ENCODE peak calls at places on chromosomes 11 and 22, in five cellular contexts. One of them, this sample, is unnamed. For H3K36me3, the result is how much of the 10 kb centered on the place peaks cover.

GRCh38 chr11:74442601-74443000 is 24.7 kb downstream of the KCNE3 start:
- DNase-seq in neural progenitor cell: no peak
- DNase-seq in effector memory CD4-positive, alpha-beta T cell: no peak
- DNase-seq in aorta: no peak
- DNase-seq in mesenchymal stem cell: no peak
- DNase-seq in this sample: no peak

GRCh38 chr11:20909995-20910726 is 240.8 kb downstream of the NELL1 start:
- DNase-seq in neural progenitor cell: no peak
- DNase-seq in effector memory CD4-positive, alpha-beta T cell: no peak
- DNase-seq in aorta: no peak
- DNase-seq in mesenchymal stem cell: no peak
- DNase-seq in this sample: no peak

GRCh38 chr11:37984991-37985390 is 1387.0 kb upstream of the RAG2 start:
- DNase-seq in neural progenitor cell: no peak
- DNase-seq in effector memory CD4-positive, alpha-beta T cell: no peak
- DNase-seq in aorta: no peak
- DNase-seq in mesenchymal stem cell: no peak
- DNase-seq in this sample: no peak

GRCh38 chr22:39519681-39520053 is 695 bp upstream of the ATF4 start:
- DNase-seq in neural progenitor cell: peak
- DNase-seq in effector memory CD4-positive, alpha-beta T cell: no peak
- DNase-seq in aorta: peak
- DNase-seq in mesenchymal stem cell: peak
- DNase-seq in this sample: no peak

GRCh38 chr11:28464252-28464867 is 356.2 kb downstream of the METTL15 start:
- DNase-seq in neural progenitor cell: no peak
- DNase-seq in effector memory CD4-positive, alpha-beta T cell: no peak
- DNase-seq in aorta: no peak
- DNase-seq in mesenchymal stem cell: peak
- DNase-seq in this sample: no peak

GRCh38 chr11:2741006-2741376 is 41.2 kb upstream of the KCNQ1OT1 start:
- DNase-seq in neural progenitor cell: no peak
- DNase-seq in effector memory CD4-positive, alpha-beta T cell: no peak
- DNase-seq in aorta: peak
- DNase-seq in mesenchymal stem cell: peak
- DNase-seq in this sample: no peak

GRCh38 chr11:87259731-87260130 is 222.0 kb downstream of the TMEM135 start:
- DNase-seq in neural progenitor cell: no peak
- DNase-seq in effector memory CD4-positive, alpha-beta T cell: no peak
- DNase-seq in aorta: no peak
- DNase-seq in mesenchymal stem cell: no peak
- DNase-seq in this sample: no peak

GRCh38 chr11:22349446-22349845 is 11.3 kb downstream of the SLC17A6 start:
- DNase-seq in neural progenitor cell: no peak
- DNase-seq in effector memory CD4-positive, alpha-beta T cell: no peak
- DNase-seq in aorta: no peak
- DNase-seq in mesenchymal stem cell: no peak
- DNase-seq in this sample: no peak

GRCh38 chr11:67364783-67365525 is 8.4 kb downstream of the CLCF1 start:
- DNase-seq in neural progenitor cell: no peak
- DNase-seq in effector memory CD4-positive, alpha-beta T cell: no peak
- DNase-seq in aorta: no peak
- DNase-seq in mesenchymal stem cell: no peak
- DNase-seq in this sample: no peak

GRCh38 chr22:27719033-27719341 is 82.6 kb downstream of the MN1 start:
- DNase-seq in neural progenitor cell: no peak
- DNase-seq in effector memory CD4-positive, alpha-beta T cell: no peak
- DNase-seq in aorta: peak
- DNase-seq in mesenchymal stem cell: peak
- DNase-seq in this sample: no peak

GRCh38 chr11:112219476-112220232 is 6.6 kb upstream of the PTS start:
- DNase-seq in neural progenitor cell: peak
- DNase-seq in effector memory CD4-positive, alpha-beta T cell: peak
- DNase-seq in aorta: no peak
- DNase-seq in mesenchymal stem cell: peak
- DNase-seq in this sample: peak

GRCh38 chr11:33970984-33971466 is 79.1 kb upstream of the LMO2 start:
- DNase-seq in neural progenitor cell: peak
- DNase-seq in effector memory CD4-positive, alpha-beta T cell: no peak
- DNase-seq in aorta: no peak
- DNase-seq in mesenchymal stem cell: peak
- DNase-seq in this sample: peak

GRCh38 chr11:6608011-6608410 is 4.0 kb downstream of the TAF10 start:
- DNase-seq in neural progenitor cell: no peak
- DNase-seq in effector memory CD4-positive, alpha-beta T cell: no peak
- DNase-seq in aorta: no peak
- DNase-seq in mesenchymal stem cell: no peak
- DNase-seq in this sample: no peak

GRCh38 chr11:88402784-88403183 is 65.2 kb upstream of the CTSC start:
- DNase-seq in neural progenitor cell: no peak
- DNase-seq in effector memory CD4-positive, alpha-beta T cell: no peak
- DNase-seq in aorta: no peak
- DNase-seq in mesenchymal stem cell: peak
- DNase-seq in this sample: no peak

GRCh38 chr22:39472570-39473556 is 16.1 kb downstream of the MGAT3 start:
- DNase-seq in neural progenitor cell: no peak
- DNase-seq in effector memory CD4-positive, alpha-beta T cell: no peak
- DNase-seq in aorta: no peak
- DNase-seq in mesenchymal stem cell: no peak
- DNase-seq in this sample: no peak

GRCh38 chr22:46875089-46875488 is 112.6 kb downstream of the TBC1D22A start:
- DNase-seq in neural progenitor cell: no peak
- DNase-seq in effector memory CD4-positive, alpha-beta T cell: no peak
- DNase-seq in aorta: no peak
- DNase-seq in mesenchymal stem cell: peak
- DNase-seq in this sample: no peak

GRCh38 chr11:838441-839279 is 3.7 kb downstream of the POLR2L start:
- DNase-seq in neural progenitor cell: peak
- DNase-seq in effector memory CD4-positive, alpha-beta T cell: no peak
- DNase-seq in aorta: no peak
- DNase-seq in mesenchymal stem cell: peak
- DNase-seq in this sample: no peak

GRCh38 chr11:837990-838307 is 4.4 kb downstream of the POLR2L start:
- DNase-seq in neural progenitor cell: no peak
- DNase-seq in effector memory CD4-positive, alpha-beta T cell: no peak
- DNase-seq in aorta: no peak
- DNase-seq in mesenchymal stem cell: no peak
- DNase-seq in this sample: no peak

GRCh38 chr11:841981-842369 is 354 bp downstream of the POLR2L start:
- DNase-seq in neural progenitor cell: no peak
- DNase-seq in effector memory CD4-positive, alpha-beta T cell: no peak
- DNase-seq in aorta: no peak
- DNase-seq in mesenchymal stem cell: no peak
- DNase-seq in this sample: no peak

GRCh38 chr11:839280-839623 is 3.1 kb downstream of the POLR2L start:
- DNase-seq in neural progenitor cell: no peak
- DNase-seq in effector memory CD4-positive, alpha-beta T cell: no peak
- DNase-seq in aorta: no peak
- DNase-seq in mesenchymal stem cell: no peak
- DNase-seq in this sample: no peak

GRCh38 chr11:839875-840617 is 2.3 kb downstream of the POLR2L start:
- DNase-seq in neural progenitor cell: no peak
- DNase-seq in effector memory CD4-positive, alpha-beta T cell: no peak
- DNase-seq in aorta: no peak
- DNase-seq in mesenchymal stem cell: no peak
- DNase-seq in this sample: no peak
- H3K4me3 ChIP-seq in neural progenitor cell: no peak
- H3K4me3 ChIP-seq in effector memory CD4-positive, alpha-beta T cell: no peak
- H3K4me3 ChIP-seq in aorta: no peak
- H3K4me3 ChIP-seq in mesenchymal stem cell: peak
- H3K4me3 ChIP-seq in this sample: no peak

GRCh38 chr11:130114726-130115125 is 44.9 kb upstream of the ST14 start:
- DNase-seq in neural progenitor cell: no peak
- DNase-seq in effector memory CD4-positive, alpha-beta T cell: no peak
- DNase-seq in aorta: no peak
- DNase-seq in mesenchymal stem cell: no peak
- DNase-seq in this sample: no peak
- H3K36me3 ChIP-seq in neural progenitor cell: under half
- H3K36me3 ChIP-seq in effector memory CD4-positive, alpha-beta T cell: under half
- H3K36me3 ChIP-seq in aorta: under half
- H3K36me3 ChIP-seq in mesenchymal stem cell: under half
- H3K36me3 ChIP-seq in this sample: under half

GRCh38 chr11:47242596-47243192 is 5.9 kb downstream of the ACP2 start:
- DNase-seq in neural progenitor cell: no peak
- DNase-seq in effector memory CD4-positive, alpha-beta T cell: no peak
- DNase-seq in aorta: no peak
- DNase-seq in mesenchymal stem cell: no peak
- DNase-seq in this sample: no peak
- H3K4me3 ChIP-seq in neural progenitor cell: no peak
- H3K4me3 ChIP-seq in effector memory CD4-positive, alpha-beta T cell: no peak
- H3K4me3 ChIP-seq in aorta: no peak
- H3K4me3 ChIP-seq in mesenchymal stem cell: no peak
- H3K4me3 ChIP-seq in this sample: no peak

GRCh38 chr22:21961886-21962654 is 9.4 kb upstream of the PPM1F start:
- DNase-seq in neural progenitor cell: no peak
- DNase-seq in effector memory CD4-positive, alpha-beta T cell: no peak
- DNase-seq in aorta: no peak
- DNase-seq in mesenchymal stem cell: peak
- DNase-seq in this sample: no peak

GRCh38 chr22:21963286-21963685 is 10.6 kb upstream of the PPM1F start:
- DNase-seq in neural progenitor cell: no peak
- DNase-seq in effector memory CD4-positive, alpha-beta T cell: no peak
- DNase-seq in aorta: no peak
- DNase-seq in mesenchymal stem cell: no peak
- DNase-seq in this sample: no peak

GRCh38 chr22:21961127-21961867 is 8.6 kb upstream of the PPM1F start:
- DNase-seq in neural progenitor cell: no peak
- DNase-seq in effector memory CD4-positive, alpha-beta T cell: no peak
- DNase-seq in aorta: no peak
- DNase-seq in mesenchymal stem cell: no peak
- DNase-seq in this sample: no peak

GRCh38 chr22:21963790-21964211 is 11.2 kb upstream of the PPM1F start:
- DNase-seq in neural progenitor cell: no peak
- DNase-seq in effector memory CD4-positive, alpha-beta T cell: no peak
- DNase-seq in aorta: no peak
- DNase-seq in mesenchymal stem cell: no peak
- DNase-seq in this sample: no peak

GRCh38 chr22:21962655-21962949 is 10.0 kb upstream of the PPM1F start:
- DNase-seq in neural progenitor cell: no peak
- DNase-seq in effector memory CD4-positive, alpha-beta T cell: no peak
- DNase-seq in aorta: no peak
- DNase-seq in mesenchymal stem cell: no peak
- DNase-seq in this sample: no peak
- H3K36me3 ChIP-seq in neural progenitor cell: under half
- H3K36me3 ChIP-seq in effector memory CD4-positive, alpha-beta T cell: half or more
- H3K36me3 ChIP-seq in aorta: under half
- H3K36me3 ChIP-seq in mesenchymal stem cell: half or more
- H3K36me3 ChIP-seq in this sample: half or more

GRCh38 chr11:121930004-121930965 is 185.7 kb downstream of the BLID start:
- DNase-seq in neural progenitor cell: peak
- DNase-seq in effector memory CD4-positive, alpha-beta T cell: no peak
- DNase-seq in aorta: no peak
- DNase-seq in mesenchymal stem cell: no peak
- DNase-seq in this sample: no peak
- H3K4me3 ChIP-seq in neural progenitor cell: peak
- H3K4me3 ChIP-seq in effector memory CD4-positive, alpha-beta T cell: no peak
- H3K4me3 ChIP-seq in aorta: peak
- H3K4me3 ChIP-seq in mesenchymal stem cell: no peak
- H3K4me3 ChIP-seq in this sample: no peak

DNA sequence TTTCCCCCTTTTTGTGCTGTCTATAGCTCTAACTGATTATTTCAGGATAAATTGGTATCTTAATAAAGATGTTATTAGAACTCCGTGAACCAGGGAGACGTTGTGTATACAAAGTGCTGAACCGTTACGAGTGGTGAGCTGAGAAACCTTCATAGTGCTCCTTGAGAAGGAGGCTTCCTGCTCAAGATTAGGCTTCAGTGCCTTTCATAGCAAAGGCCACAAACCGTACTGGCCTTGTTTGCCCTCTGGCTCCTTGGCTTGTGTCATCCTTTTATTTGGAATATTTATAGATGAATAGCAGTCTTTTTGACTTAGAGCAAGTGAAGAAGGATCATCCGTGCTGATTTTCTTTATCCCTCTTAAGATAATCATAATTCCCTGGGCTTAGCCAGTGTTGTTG is 16.3 kb downstream of the EIF3L start:
- DNase-seq in neural progenitor cell: no peak
- DNase-seq in effector memory CD4-positive, alpha-beta T cell: no peak
- DNase-seq in aorta: no peak
- DNase-seq in mesenchymal stem cell: no peak
- DNase-seq in this sample: no peak
- H3K36me3 ChIP-seq in neural progenitor cell: under half
- H3K36me3 ChIP-seq in effector memory CD4-positive, alpha-beta T cell: half or more
- H3K36me3 ChIP-seq in aorta: under half
- H3K36me3 ChIP-seq in mesenchymal stem cell: half or more
- H3K36me3 ChIP-seq in this sample: half or more

DNA sequence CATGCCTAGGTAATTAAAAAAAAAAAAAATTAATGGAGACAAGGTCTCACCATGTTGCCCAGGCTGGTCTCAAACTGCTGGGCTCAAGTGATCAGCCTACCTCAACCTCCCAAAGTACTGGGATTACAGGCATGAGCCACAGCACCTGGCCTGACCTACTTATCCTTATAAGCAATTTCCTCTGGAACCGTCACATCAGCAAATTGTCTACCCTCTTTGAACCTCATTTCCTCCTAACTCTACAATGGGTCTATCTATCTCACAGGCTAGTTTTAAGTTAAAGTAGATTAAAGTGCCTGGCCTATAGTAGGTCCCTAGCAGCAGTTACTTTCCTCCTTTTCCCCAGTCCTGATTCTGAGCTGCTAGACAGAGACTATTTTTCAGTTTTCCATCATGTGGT is 43.5 kb downstream of the THAP12 start:
- DNase-seq in neural progenitor cell: no peak
- DNase-seq in effector memory CD4-positive, alpha-beta T cell: no peak
- DNase-seq in aorta: no peak
- DNase-seq in mesenchymal stem cell: no peak
- DNase-seq in this sample: peak
- H3K4me3 ChIP-seq in neural progenitor cell: no peak
- H3K4me3 ChIP-seq in effector memory CD4-positive, alpha-beta T cell: no peak
- H3K4me3 ChIP-seq in aorta: no peak
- H3K4me3 ChIP-seq in mesenchymal stem cell: no peak
- H3K4me3 ChIP-seq in this sample: no peak

DNA sequence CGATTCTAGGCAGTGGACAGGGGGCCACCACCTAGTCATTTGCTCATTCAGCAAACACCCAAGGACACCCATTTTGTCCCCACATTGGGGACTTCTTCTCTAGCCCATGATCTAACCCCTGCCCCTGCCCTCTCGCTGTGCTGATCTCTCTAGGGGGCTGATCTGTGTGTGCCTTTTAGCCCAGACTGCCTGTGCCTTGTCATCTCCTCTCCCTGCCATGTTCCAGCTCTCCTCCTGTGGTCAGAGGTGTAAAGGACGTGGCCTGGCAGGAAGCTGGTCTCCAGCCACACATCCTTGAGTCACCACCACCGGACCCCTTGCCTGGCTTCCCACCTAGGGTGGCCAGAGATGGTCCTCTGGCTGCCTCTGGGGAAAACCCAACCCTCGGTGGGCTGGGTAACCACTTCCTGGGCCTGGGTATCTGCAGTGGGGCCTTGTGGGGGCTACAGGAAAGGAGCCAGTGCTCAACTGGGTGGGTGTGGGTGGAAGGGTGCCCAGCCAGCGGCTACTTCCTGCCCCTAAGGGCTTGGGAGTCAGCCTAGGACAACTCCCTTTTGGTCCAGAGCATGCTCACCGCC is 1.3 kb downstream of the CTSW start:
- DNase-seq in neural progenitor cell: no peak
- DNase-seq in effector memory CD4-positive, alpha-beta T cell: no peak
- DNase-seq in aorta: peak
- DNase-seq in mesenchymal stem cell: no peak
- DNase-seq in this sample: no peak
- H3K36me3 ChIP-seq in neural progenitor cell: under half
- H3K36me3 ChIP-seq in effector memory CD4-positive, alpha-beta T cell: under half
- H3K36me3 ChIP-seq in aorta: under half
- H3K36me3 ChIP-seq in mesenchymal stem cell: half or more
- H3K36me3 ChIP-seq in this sample: under half

GRCh38 chr22:33921576-33922181 is 1.4 kb upstream of the LARGE1 start:
- DNase-seq in neural progenitor cell: peak
- DNase-seq in effector memory CD4-positive, alpha-beta T cell: no peak
- DNase-seq in aorta: peak
- DNase-seq in mesenchymal stem cell: peak
- DNase-seq in this sample: no peak
- H3K4me3 ChIP-seq in neural progenitor cell: peak
- H3K4me3 ChIP-seq in effector memory CD4-positive, alpha-beta T cell: peak
- H3K4me3 ChIP-seq in aorta: peak
- H3K4me3 ChIP-seq in mesenchymal stem cell: peak
- H3K4me3 ChIP-seq in this sample: peak

This sample was measured in CD4-positive, CD25-positive, alpha-beta regulatory T cell.